ENCODE peak calls at places on chromosomes 16 and 17, in five cellular contexts. E, R, D, O and F are unnamed samples.

GRCh38 chr17:58007781-58008706 is 998 bp upstream of the SRSF1 start:
- DNase-seq in D (no peak), E (no peak), O (no peak), R (no peak), F (no peak)

GRCh38 chr17:33287096-33287495 is 6.0 kb downstream of the ASIC2 start:
- DNase-seq in O (no peak), E (no peak), D (no peak), R (no peak), F (no peak)

GRCh38 chr16:23248261-23249194 is 53.6 kb upstream of the SCNN1B start:
- DNase-seq in R (no peak), E (peak), O (no peak), D (no peak), F (no peak)

GRCh38 chr16:1164975-1165374 is 12.1 kb downstream of the CACNA1H start:
- DNase-seq in D (no peak), R (no peak), E (no peak), O (no peak), F (no peak)

GRCh38 chr17:82105882-82106696 is 8.1 kb upstream of the FASN start:
- DNase-seq in E (peak), O (peak), R (no peak), D (no peak), F (peak)

GRCh38 chr17:57906910-57907309 is 48.3 kb downstream of the CUEDC1 start:
- DNase-seq in R (no peak), D (no peak), E (no peak), O (no peak), F (no peak)

GRCh38 chr16:55622930-55623561 is 32.7 kb upstream of the SLC6A2 start:
- DNase-seq in E (no peak), O (no peak), R (no peak), D (no peak), F (no peak)

GRCh38 chr16:3143598-3144330 is 8.9 kb downstream of the ZNF213 start:
- DNase-seq in R (no peak), D (no peak), O (no peak), E (no peak), F (no peak)

GRCh38 chr16:23678430-23679273 is at the start of gene PLK1:
- DNase-seq in D (peak), R (peak), E (peak), O (peak), F (peak)

GRCh38 chr17:67260051-67260987 is 15.3 kb upstream of the HELZ start:
- DNase-seq in R (peak), O (no peak), D (peak), E (peak), F (no peak)

GRCh38 chr16:55955845-55956244 is 80.7 kb upstream of the CES5A start:
- DNase-seq in O (no peak), D (no peak), R (no peak), E (no peak), F (no peak)

GRCh38 chr17:81509048-81509686 is 3.4 kb downstream of the ACTG1 start:
- DNase-seq in R (no peak), O (no peak), D (no peak), E (peak), F (no peak)

GRCh38 chr17:65078441-65079160 is 22.1 kb upstream of the GNA13 start:
- DNase-seq in E (no peak), D (no peak), R (no peak), O (no peak), F (no peak)

GRCh38 chr17:1231456-1231855 is 38.8 kb upstream of the BHLHA9 start:
- DNase-seq in O (no peak), E (no peak), D (no peak), R (no peak), F (no peak)

GRCh38 chr17:16486373-16487250 is 5.4 kb downstream of the LRRC75A start:
- DNase-seq in R (peak), E (no peak), D (peak), O (no peak), F (no peak)

GRCh38 chr17:64323774-64324173 is 60.7 kb upstream of the TEX2 start:
- DNase-seq in R (no peak), O (no peak), E (no peak), D (no peak), F (no peak)

GRCh38 chr17:15306406-15306970 is 34.9 kb downstream of the TEKT3 start:
- DNase-seq in E (no peak), R (no peak), O (no peak), D (no peak), F (no peak)

GRCh38 chr16:4182581-4183257 is 59.2 kb downstream of the SRL start:
- DNase-seq in E (no peak), D (no peak), R (no peak), O (no peak), F (no peak)

GRCh38 chr17:79621151-79621940 is 10.5 kb upstream of the RBFOX3 start:
- DNase-seq in D (no peak), E (no peak), O (peak), R (no peak), F (no peak)

GRCh38 chr16:12494716-12495115 is 309.0 kb downstream of the CPPED1 start:
- DNase-seq in R (no peak), E (no peak), D (no peak), O (no peak), F (no peak)

GRCh38 chr16:56647641-56648431 is 3.9 kb upstream of the MT1B start:
- DNase-seq in R (no peak), O (no peak), D (no peak), E (no peak), F (no peak)

GRCh38 chr17:13212861-13213260 is 195.0 kb upstream of the ELAC2 start:
- DNase-seq in D (no peak), R (no peak), O (no peak), E (no peak), F (no peak)

GRCh38 chr16:2964416-2965223 is 545 bp downstream of the KREMEN2 start:
- DNase-seq in D (no peak), R (no peak), O (peak), E (peak), F (peak)

GRCh38 chr17:11363575-11363974 is 122.6 kb downstream of the SHISA6 start:
- DNase-seq in D (no peak), E (no peak), O (no peak), R (no peak), F (no peak)

GRCh38 chr16:24540575-24541240 is 1.3 kb downstream of the RBBP6 start:
- DNase-seq in O (no peak), R (no peak), E (peak), D (no peak), F (no peak)

GRCh38 chr17:3927628-3928010 is 11.4 kb upstream of the P2RX1 start:
- DNase-seq in O (no peak), R (no peak), E (no peak), D (no peak), F (no peak)

GRCh38 chr17:6995500-6996255 is at the start of gene ALOX12:
- DNase-seq in E (no peak), O (no peak), D (no peak), R (no peak), F (no peak)

GRCh38 chr16:27318399-27319256 is 4.9 kb downstream of the IL4R start:
- DNase-seq in R (peak), D (peak), O (peak), E (no peak), F (peak)

GRCh38 chr16:68244481-68244902 is 681 bp upstream of the PLA2G15 start:
- DNase-seq in R (no peak), D (no peak), E (no peak), O (no peak), F (no peak)

GRCh38 chr16:16064874-16065384 is 115.5 kb downstream of the ABCC1 start:
- DNase-seq in E (no peak), R (no peak), O (no peak), D (no peak), F (no peak)

GRCh38 chr16:1772908-1773702 is at the start of gene MRPS34:
- DNase-seq in D (peak), R (no peak), E (peak), O (peak), F (peak)

GRCh38 chr17:13367154-13367553 is 234.6 kb downstream of the HS3ST3A1 start:
- DNase-seq in R (no peak), O (no peak), E (no peak), D (no peak), F (no peak)

GRCh38 chr17:61400058-61400785 is 579 bp downstream of the TBX2 start:
- DNase-seq in R (no peak), E (no peak), D (no peak), O (no peak), F (no peak)

GRCh38 chr16:5350118-5350517 is 252.5 kb upstream of the EEF2KMT start:
- DNase-seq in R (no peak), D (no peak), O (no peak), E (no peak), F (no peak)